ENCODE peak calls at places on chromosomes 13 and 19, in five cellular contexts. C is HepG2, E is K562, L is GM12878, Y is SK-N-SH. O is an unnamed sample.

GRCh38 chr13:113411216-113412023 is 41.9 kb downstream of the ADPRHL1 start:
- DNase-seq in C (peak; percentile 32), L (no peak), Y (no peak), E (no peak), O (no peak)

GRCh38 chr19:48196933-48197665 is 26.6 kb downstream of the ZSWIM9 start:
- DNase-seq in Y (peak; percentile 25), L (no peak), E (peak; percentile 29), C (no peak), O (no peak)

GRCh38 chr13:46340631-46341111 is 46.4 kb downstream of the RUBCNL start:
- DNase-seq in E (no peak), L (no peak), Y (no peak), C (no peak), O (no peak)

GRCh38 chr19:2500861-2501260 is 24.9 kb downstream of the GADD45B start:
- DNase-seq in C (no peak), L (no peak), E (no peak), Y (no peak), O (no peak)

GRCh38 chr19:926595-927043 is 784 bp downstream of the ARID3A start:
- DNase-seq in C (no peak), Y (no peak), E (no peak), L (no peak), O (no peak)

GRCh38 chr13:50843256-50844043 is at the start of gene DLEU7:
- DNase-seq in C (no peak), Y (peak; percentile 16), L (no peak), E (no peak), O (no peak)

GRCh38 chr19:17289489-17289888 is 7.8 kb downstream of the ANKLE1 start:
- DNase-seq in L (no peak), Y (peak; percentile 96), E (peak; percentile 96), C (no peak), O (peak; percentile 91)

GRCh38 chr13:44394649-44395048 is 21.0 kb downstream of the SERP2 start:
- DNase-seq in E (no peak), Y (peak; percentile 46), C (no peak), L (no peak), O (no peak)

GRCh38 chr13:19910336-19911072 is 47.1 kb upstream of the ZMYM5 start:
- DNase-seq in E (no peak), C (no peak), L (no peak), Y (no peak), O (no peak)

GRCh38 chr19:50328257-50329145 is 676 bp downstream of the KCNC3 start:
- DNase-seq in C (no peak), L (no peak), Y (peak; percentile 55), E (peak; percentile 47), O (no peak)

GRCh38 chr19:42178791-42179500 is 38.5 kb downstream of the DEDD2 start:
- DNase-seq in Y (peak; percentile 74), C (no peak), E (peak; percentile 68), L (no peak), O (peak; percentile 52)

GRCh38 chr13:22454586-22454985 is 726.2 kb upstream of the SGCG start:
- DNase-seq in L (no peak), C (no peak), Y (no peak), E (no peak), O (no peak)

GRCh38 chr13:27830010-27830409 is 37.7 kb downstream of the GSX1 start:
- DNase-seq in Y (peak; percentile 86), L (no peak), E (peak; percentile 77), C (no peak), O (peak; percentile 84)

GRCh38 chr13:111517641-111518010 is 197.2 kb downstream of the TEX29 start:
- DNase-seq in L (no peak), E (no peak), Y (no peak), C (no peak), O (no peak)

GRCh38 chr19:15241259-15241658 is 9.0 kb upstream of the EPHX3 start:
- DNase-seq in L (no peak), Y (no peak), E (no peak), C (no peak), O (no peak)

GRCh38 chr13:51894239-51894638 is 32.5 kb downstream of the CCDC70 start:
- DNase-seq in Y (no peak), L (no peak), C (no peak), E (no peak), O (no peak)

GRCh38 chr19:47239610-47240296 is 8.8 kb upstream of the BBC3 start:
- DNase-seq in Y (peak; percentile 97), C (no peak), E (no peak), L (no peak), O (no peak)

GRCh38 chr13:79458436-79458835 is 22.5 kb upstream of the NDFIP2 start:
- DNase-seq in Y (no peak), C (no peak), E (no peak), L (no peak), O (no peak)

GRCh38 chr13:59356607-59357006 is 807.1 kb downstream of the DIAPH3 start:
- DNase-seq in Y (no peak), C (no peak), L (no peak), E (no peak), O (no peak)

GRCh38 chr13:53191091-53191490 is 162.5 kb downstream of the OLFM4 start:
- DNase-seq in Y (no peak), C (no peak), E (no peak), L (no peak), O (no peak)

GRCh38 chr19:55563261-55563690 is 17.4 kb downstream of the ZNF579 start:
- DNase-seq in E (no peak), L (no peak), C (no peak), Y (peak; percentile 46), O (no peak)

GRCh38 chr19:12773571-12773970 is 1.8 kb downstream of the HOOK2 start:
- DNase-seq in E (no peak), Y (no peak), L (no peak), C (no peak), O (no peak)

GRCh38 chr19:51531349-51532315 is at the start of gene SIGLEC6:
- DNase-seq in E (no peak), Y (no peak), C (no peak), L (peak; percentile 25), O (no peak)

GRCh38 chr19:40200352-40201099 is 9.3 kb downstream of the MAP3K10 start:
- DNase-seq in Y (no peak), E (no peak), L (no peak), C (no peak), O (no peak)

GRCh38 chr19:23787106-23787505 is 28.4 kb upstream of the ZNF681 start:
- DNase-seq in E (no peak), C (no peak), L (no peak), Y (no peak), O (no peak)

GRCh38 chr13:82878536-82878935 is 1003.7 kb downstream of the SLITRK1 start:
- DNase-seq in C (no peak), E (no peak), Y (no peak), L (no peak), O (no peak)

GRCh38 chr19:49488046-49488862 is 846 bp downstream of the RPL13A start:
- DNase-seq in Y (no peak), E (no peak), L (no peak), C (no peak), O (no peak)

GRCh38 chr19:41299755-41300089 is 10.2 kb upstream of the CCDC97 start:
- DNase-seq in E (no peak), C (no peak), Y (no peak), L (no peak), O (no peak)

GRCh38 chr13:110503037-110503901 is 58.3 kb downstream of the RAB20 start:
- DNase-seq in C (no peak), Y (no peak), E (peak; percentile 25), L (no peak), O (no peak)
- TF ChIP-seq FOXM1 in C (no peak), Y (no peak), E (no peak), L (no peak), O (no peak)

GRCh38 chr13:74329978-74330377 is 195.8 kb upstream of the KLF12 start:
- DNase-seq in Y (no peak), C (no peak), E (no peak), L (no peak), O (no peak)

GRCh38 chr13:74320282-74320681 is 186.1 kb upstream of the KLF12 start:
- DNase-seq in L (no peak), Y (no peak), C (no peak), E (no peak), O (no peak)

GRCh38 chr13:74322562-74322961 is 188.4 kb upstream of the KLF12 start:
- DNase-seq in L (no peak), Y (no peak), C (no peak), E (no peak), O (no peak)

GRCh38 chr13:74324338-74324737 is 190.1 kb upstream of the KLF12 start:
- DNase-seq in E (no peak), L (no peak), C (no peak), Y (no peak), O (peak; percentile 74)

DNA sequence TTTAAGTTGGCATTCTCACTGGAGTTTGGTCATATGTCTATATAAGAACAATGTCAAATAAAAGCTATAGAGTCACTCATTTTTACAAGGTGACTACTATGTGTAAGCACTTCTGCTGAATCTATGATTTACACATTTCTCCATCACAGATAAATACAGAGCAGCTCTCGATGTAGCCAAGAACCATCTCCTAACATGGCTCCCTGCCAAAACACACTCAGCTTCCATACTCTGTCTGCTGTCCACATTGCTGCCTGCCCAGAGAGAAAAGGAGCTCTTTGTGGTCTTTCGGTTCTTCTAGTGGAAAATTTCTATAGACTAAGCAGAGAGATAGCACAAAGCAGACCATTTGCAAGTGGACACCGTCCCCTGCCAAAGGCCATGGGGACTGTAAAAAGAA is 190.9 kb upstream of the KLF12 start:
- DNase-seq in L (no peak), Y (peak; percentile 39), C (peak; percentile 53), E (no peak), O (peak; percentile 75)
- TF ChIP-seq FOXM1 in L (no peak), Y (no peak), C (no peak), E (no peak), O (no peak)

GRCh38 chr13:91154553-91154952 is 192.9 kb upstream of the MIR17HG start:
- DNase-seq in C (no peak), L (no peak), E (no peak), Y (no peak), O (no peak)
- TF ChIP-seq FOXM1 in C (no peak), L (no peak), E (no peak), Y (no peak), O (no peak)

GRCh38 chr13:108345016-108345415 is 75.5 kb downstream of the TNFSF13B start:
- DNase-seq in C (no peak), E (no peak), Y (no peak), L (no peak), O (no peak)

GRCh38 chr13:108346376-108346775 is 76.9 kb downstream of the TNFSF13B start:
- DNase-seq in Y (no peak), C (no peak), L (no peak), E (no peak), O (no peak)

DNA sequence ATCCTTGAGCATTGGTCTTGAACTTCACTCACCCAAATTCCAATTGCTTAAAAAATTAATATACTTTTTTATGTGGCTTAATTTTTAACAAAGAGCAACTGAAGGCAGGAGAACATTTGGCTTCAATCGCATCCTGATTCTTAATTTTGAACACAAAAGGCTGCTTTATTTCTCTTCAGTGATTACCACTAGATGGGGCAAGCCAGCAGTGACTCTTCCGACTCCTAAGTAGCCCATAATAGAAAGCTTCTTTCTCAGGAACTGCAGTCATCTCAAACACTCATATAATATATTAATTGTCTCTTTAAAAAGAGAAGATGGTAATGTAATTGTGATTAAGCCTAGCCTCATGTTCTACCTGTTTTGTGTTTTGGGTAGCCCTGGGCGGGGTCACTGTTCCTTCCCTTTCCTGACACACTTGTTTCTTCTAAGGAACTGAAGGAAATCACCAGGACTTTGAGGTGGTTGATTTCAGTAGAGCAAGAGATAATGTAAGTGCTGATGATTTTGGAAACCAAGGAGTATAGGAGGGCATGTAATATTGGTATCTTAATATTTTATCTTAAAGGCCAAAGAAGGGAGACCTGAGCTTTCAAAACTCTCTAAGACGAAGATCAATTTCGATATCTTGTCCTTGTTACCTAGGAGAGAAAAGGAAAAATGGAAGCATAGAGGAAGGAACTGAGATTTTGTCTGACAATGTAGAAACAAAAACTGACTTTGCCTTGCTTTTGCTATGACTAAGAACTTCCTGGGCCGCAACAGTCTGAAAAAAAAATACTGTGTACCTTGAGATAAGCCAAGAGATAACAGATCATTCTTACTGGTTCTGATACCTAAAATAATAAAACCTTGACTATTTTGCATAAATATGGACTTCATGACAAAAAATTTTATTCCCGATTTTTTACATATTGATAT is 73.1 kb downstream of the TNFSF13B start:
- DNase-seq in C (peak; percentile 15), E (no peak), Y (peak; percentile 23), L (peak; percentile 3), O (no peak)
- TF ChIP-seq FOXM1 in C (no peak), E (no peak), Y (no peak), L (no peak), O (no peak)

O was measured in HEK293T.